ENCODE peak calls at places on chromosome 15, in five cellular contexts. M, K, X, J and A are unnamed samples.

GRCh38 chr15:36797128-36797527 is 217.7 kb downstream of the CDIN1 start:
- DNase-seq in X (no peak), J (no peak), K (no peak), M (no peak), A (no peak)

GRCh38 chr15:42721016-42721415 is 15.9 kb downstream of the CDAN1 start:
- DNase-seq in K (no peak), X (no peak), M (no peak), J (no peak), A (no peak)

GRCh38 chr15:99105516-99106341 is 849 bp downstream of the SYNM start:
- DNase-seq in J (peak; percentile 78), M (no peak), K (no peak), X (no peak), A (no peak)

GRCh38 chr15:72230197-72231065 is 559 bp downstream of the PKM start:
- DNase-seq in J (peak; percentile 82), M (no peak), X (peak; percentile 81), K (peak; percentile 83), A (peak; percentile 51)

GRCh38 chr15:29674661-29675533 is 147.4 kb downstream of the TJP1 start:
- DNase-seq in X (peak; percentile 46), M (no peak), K (peak; percentile 67), J (peak; percentile 93), A (no peak)

GRCh38 chr15:60062826-60063225 is 58.7 kb downstream of the FOXB1 start:
- DNase-seq in K (no peak), M (no peak), X (no peak), J (no peak), A (no peak)

GRCh38 chr15:81400640-81401236 is 26.7 kb upstream of the TMC3 start:
- DNase-seq in K (peak; percentile 54), M (peak; percentile 52), J (no peak), X (peak; percentile 21), A (peak; percentile 23)

GRCh38 chr15:55535436-55535835 is 27.4 kb upstream of the DNAAF4 start:
- DNase-seq in K (no peak), J (no peak), X (no peak), M (no peak), A (no peak)

GRCh38 chr15:58704155-58704825 is 45.2 kb downstream of the ADAM10 start:
- DNase-seq in M (no peak), J (no peak), X (no peak), K (no peak), A (no peak)

GRCh38 chr15:59340325-59340724 is 32.3 kb downstream of the MYO1E start:
- DNase-seq in K (no peak), M (no peak), J (no peak), X (no peak), A (no peak)

GRCh38 chr15:85755471-85755870 is 39.3 kb downstream of the KLHL25 start:
- DNase-seq in K (no peak), M (no peak), X (no peak), J (no peak), A (no peak)

GRCh38 chr15:70974004-70974832 is 81.6 kb downstream of the LRRC49 start:
- DNase-seq in J (peak; percentile 42), M (peak; percentile 45), K (no peak), X (peak; percentile 18), A (no peak)

GRCh38 chr15:31024330-31024729 is 32.9 kb upstream of the MTMR10 start:
- DNase-seq in J (no peak), X (peak; percentile 79), M (peak; percentile 16), K (no peak), A (no peak)

GRCh38 chr15:70519004-70519365 is 244.4 kb downstream of the UACA start:
- DNase-seq in K (no peak), M (no peak), J (no peak), X (no peak), A (no peak)

GRCh38 chr15:40739042-40739441 is 16.0 kb downstream of the RMDN3 start:
- DNase-seq in J (no peak), M (no peak), K (no peak), X (no peak), A (no peak)

GRCh38 chr15:43516185-43516584 is 1.2 kb upstream of the MAP1A start:
- DNase-seq in X (no peak), M (no peak), J (no peak), K (no peak), A (no peak)

GRCh38 chr15:29934251-29934650 is 112.0 kb upstream of the TJP1 start:
- DNase-seq in M (no peak), J (no peak), K (no peak), X (no peak), A (no peak)

GRCh38 chr15:93253656-93254055 is 164.6 kb upstream of the RGMA start:
- DNase-seq in K (no peak), M (no peak), J (no peak), X (no peak), A (no peak)

GRCh38 chr15:77898811-77899730 is 178.4 kb downstream of the TBC1D2B start:
- DNase-seq in M (no peak), X (no peak), K (no peak), J (no peak), A (no peak)

GRCh38 chr15:74134387-74135027 is 4.1 kb downstream of the ISLR2 start:
- DNase-seq in K (no peak), X (no peak), M (no peak), J (peak; percentile 89), A (no peak)

GRCh38 chr15:91202510-91202909 is 102.5 kb downstream of the SV2B start:
- DNase-seq in M (no peak), K (no peak), X (no peak), J (no peak), A (no peak)

DNA sequence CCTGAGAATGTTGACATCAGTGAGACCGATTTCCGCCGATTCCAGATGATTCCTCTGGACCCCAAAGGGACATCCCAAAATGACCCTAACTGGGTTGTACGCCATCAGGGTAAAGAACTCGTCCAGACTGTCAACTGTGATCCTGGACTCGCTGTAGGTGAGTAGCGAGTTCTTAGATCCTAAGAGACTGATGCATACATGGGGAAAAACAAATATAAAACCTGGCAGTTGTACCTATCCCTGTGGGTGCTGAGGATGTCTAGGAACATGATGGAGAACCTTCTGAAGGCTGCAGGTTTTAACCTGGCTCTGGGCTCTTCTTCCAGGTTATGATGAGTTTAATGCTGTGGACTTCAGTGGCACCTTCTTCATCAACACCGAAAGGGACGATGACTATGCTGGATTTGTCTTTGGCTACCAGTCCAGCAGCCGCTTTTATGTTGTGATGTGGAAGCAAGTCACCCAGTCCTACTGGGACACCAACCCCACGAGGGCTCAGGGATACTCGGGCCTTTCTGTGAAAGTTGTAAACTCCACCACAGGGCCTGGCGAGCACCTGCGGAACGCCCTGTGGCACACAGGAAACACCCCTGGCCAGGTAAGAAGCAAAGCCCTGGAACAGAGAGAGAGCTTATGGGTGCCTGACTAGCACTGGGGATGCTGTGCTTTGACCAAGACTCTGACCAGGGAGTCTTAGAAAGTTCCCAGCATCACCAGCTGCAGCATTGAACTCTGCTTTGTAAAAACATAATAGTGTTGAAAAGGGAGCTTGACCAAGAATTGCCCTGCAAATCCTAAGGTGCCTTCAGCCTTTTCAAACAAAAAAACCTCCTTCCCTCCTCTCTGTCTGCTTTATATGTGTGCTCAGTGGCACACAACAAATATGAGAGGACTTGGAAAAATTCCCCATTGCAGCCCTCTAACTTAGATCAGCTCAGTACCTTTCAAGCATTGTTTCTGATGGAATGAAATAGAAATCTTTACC is 12.5 kb downstream of the THBS1 start:
- DNase-seq in X (no peak), J (no peak), M (no peak), K (no peak), A (no peak)
- H3K27ac ChIP-seq in X (no peak overlapping the region), J (no peak overlapping the region), M (no peak overlapping the region), K (no peak overlapping the region), A (no peak overlapping the region)

DNA sequence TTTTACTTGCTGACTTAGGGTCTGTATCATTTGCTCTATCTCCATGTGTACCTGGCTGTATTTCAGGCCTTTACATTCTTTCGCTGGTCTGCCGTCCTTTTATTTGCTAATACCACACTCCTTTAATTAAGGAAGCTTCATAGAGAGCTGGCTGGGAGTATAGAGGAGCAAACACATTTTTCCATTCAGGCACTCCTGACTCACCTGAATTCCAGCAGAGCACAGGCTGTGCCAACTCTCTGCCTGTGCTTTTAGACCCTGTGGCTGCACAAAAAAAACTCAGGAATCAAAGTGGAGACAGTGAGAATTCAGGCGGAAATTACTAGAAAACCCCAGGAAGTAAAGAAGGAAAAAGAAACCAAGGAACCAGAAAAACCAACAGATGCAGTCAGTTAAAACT is 29.0 kb upstream of the ATP10A start:
- DNase-seq in J (no peak), M (no peak), K (no peak), X (no peak), A (no peak)
- TF ChIP-seq ATF3 in J (no peak), M (no peak), K (no peak), X (no peak), A (no peak)

GRCh38 chr15:100713163-100713867 is 110.9 kb downstream of the ASB7 start:
- DNase-seq in K (no peak), X (peak; percentile 72), M (peak; percentile 93), J (no peak), A (no peak)

GRCh38 chr15:100714749-100715342 is 112.5 kb downstream of the ASB7 start:
- DNase-seq in X (no peak), K (no peak), M (no peak), J (peak; percentile 33), A (no peak)

GRCh38 chr15:100715571-100716455 is 113.4 kb downstream of the ASB7 start:
- DNase-seq in M (no peak), X (peak; percentile 94), J (peak; percentile 29), K (no peak), A (no peak)

GRCh38 chr15:100712226-100712625 is 109.8 kb downstream of the ASB7 start:
- DNase-seq in X (no peak), J (no peak), M (no peak), K (no peak), A (no peak)

GRCh38 chr15:100714034-100714748 is 111.8 kb downstream of the ASB7 start:
- DNase-seq in X (no peak), K (no peak), M (no peak), J (no peak), A (no peak)
- H3K27ac ChIP-seq in X (no peak overlapping the region), K (no peak overlapping the region), M (peak overlapping the region; percentile 92), J (no peak overlapping the region), A (no peak overlapping the region)

GRCh38 chr15:63501256-63502089 is 2.9 kb upstream of the USP3 start:
- DNase-seq in J (no peak), X (peak; percentile 38), M (no peak), K (no peak), A (no peak)
- TF ChIP-seq ATF3 in J (no peak), X (no peak), M (no peak), K (no peak), A (no peak)

GRCh38 chr15:89756897-89757296 is 5.8 kb upstream of the MESP1 start:
- DNase-seq in K (no peak), J (no peak), M (no peak), X (peak; percentile 50), A (no peak)

GRCh38 chr15:89753855-89754254 is 2.8 kb upstream of the MESP1 start:
- DNase-seq in K (no peak), X (no peak), M (no peak), J (no peak), A (no peak)

GRCh38 chr15:89758283-89758682 is 7.2 kb upstream of the MESP1 start:
- DNase-seq in J (no peak), X (no peak), M (no peak), K (no peak), A (no peak)

GRCh38 chr15:89754361-89755154 is 3.5 kb upstream of the MESP1 start:
- DNase-seq in X (no peak), J (no peak), M (no peak), K (no peak), A (no peak)

DNA sequence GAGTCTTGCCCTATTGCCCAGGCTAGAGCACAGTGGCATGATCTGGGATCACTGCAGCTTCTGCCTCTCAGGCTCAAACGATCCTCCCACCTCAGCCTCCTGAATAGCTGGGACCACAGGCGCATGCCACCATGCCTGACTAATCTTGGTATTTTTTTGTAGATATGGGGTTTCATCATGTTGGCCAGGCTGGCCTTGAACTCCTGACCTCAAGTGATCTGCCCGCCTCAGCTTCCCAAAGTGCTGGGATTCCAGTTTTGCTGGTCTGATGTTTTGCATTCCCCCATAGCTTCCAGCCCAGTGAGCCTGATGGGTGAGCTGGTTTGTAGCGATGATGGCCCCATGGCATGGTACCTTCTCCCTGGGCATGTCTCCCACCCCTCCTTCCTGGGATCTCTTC is 4.7 kb upstream of the MESP1 start:
- DNase-seq in X (no peak), J (no peak), K (no peak), M (no peak), A (no peak)
- H3K27ac ChIP-seq in X (no peak overlapping the region), J (no peak overlapping the region), K (no peak overlapping the region), M (no peak overlapping the region), A (no peak overlapping the region)